ENCODE peak calls at places on chromosomes 2 and 18, in seven cellular contexts. H is iPS-NIHi11; O is left lobe of liver; Q is aorta; W is brain microvascular endothelial cell; T is activated CD8-positive, alpha-beta memory T cell treated with anti-CD3 and anti-CD28 coated beads, Interleukin-2, amount 50 U/mL, for 48 hours; V is AG08396. L is an unnamed sample.

GRCh38 chr2:152925540-152926448 is 207.4 kb downstream of the ARL6IP6 start:
- DNase-seq in W (no peak), V (peak; percentile 9), T (peak; percentile 82), Q (peak; percentile 57), O (peak; percentile 53), H (peak; percentile 81), L (peak; percentile 1)

GRCh38 chr2:128786800-128787478 is 468.3 kb upstream of the HS6ST1 start:
- DNase-seq in O (peak; percentile 28), T (no peak), V (no peak), H (peak; percentile 49), W (no peak), Q (no peak), L (no peak)

GRCh38 chr2:26245231-26245732 is 543 bp downstream of the HADHB start:
- DNase-seq in W (peak; percentile 24), O (no peak), H (peak; percentile 41), V (peak; percentile 13), Q (peak; percentile 51), T (peak; percentile 77), L (peak; percentile 26)

GRCh38 chr18:76349067-76349715 is 145.9 kb downstream of the ZNF516 start:
- DNase-seq in Q (no peak), W (peak; percentile 69), O (peak; percentile 75), T (peak; percentile 76), H (peak; percentile 78), V (peak; percentile 79), L (peak; percentile 43)

GRCh38 chr2:169849710-169850109 is 22.5 kb downstream of the UBR3 start:
- DNase-seq in Q (no peak), O (no peak), W (no peak), T (no peak), H (no peak), V (no peak), L (no peak)

GRCh38 chr2:229282758-229283546 is 11.9 kb upstream of the PID1 start:
- DNase-seq in O (no peak), Q (peak; percentile 75), T (no peak), V (peak; percentile 75), H (no peak), W (peak; percentile 72), L (no peak)

GRCh38 chr2:115825912-115826311 is 1383.5 kb downstream of the DPP10 start:
- DNase-seq in T (no peak), W (no peak), V (no peak), O (no peak), Q (no peak), H (peak; percentile 7), L (no peak)

GRCh38 chr2:198220727-198221337 is 416.4 kb downstream of the PLCL1 start:
- DNase-seq in T (no peak), V (no peak), Q (no peak), W (no peak), O (no peak), H (no peak), L (no peak)

GRCh38 chr2:108917526-108917925 is 71.5 kb downstream of the EDAR start:
- DNase-seq in O (no peak), H (no peak), W (no peak), T (no peak), V (no peak), Q (no peak), L (no peak)

GRCh38 chr2:46066591-46066990 is 230.6 kb upstream of the EPAS1 start:
- DNase-seq in Q (no peak), H (no peak), W (peak; percentile 91), V (no peak), T (no peak), O (no peak), L (no peak)

GRCh38 chr18:75221902-75222301 is 11.3 kb downstream of the TSHZ1 start:
- DNase-seq in V (no peak), T (no peak), H (no peak), W (no peak), Q (no peak), O (no peak), L (no peak)

GRCh38 chr2:38900726-38901125 is 11.1 kb downstream of the ARHGEF33 start:
- DNase-seq in O (no peak), T (no peak), Q (no peak), W (no peak), H (no peak), V (no peak), L (no peak)

GRCh38 chr2:107633580-107634147 is 193.0 kb upstream of the RGPD4 start:
- DNase-seq in H (no peak), O (no peak), T (no peak), V (peak; percentile 61), W (peak; percentile 90), Q (no peak), L (no peak)

GRCh38 chr2:19711470-19712372 is 190.1 kb downstream of the TTC32 start:
- DNase-seq in O (no peak), V (peak; percentile 88), H (peak; percentile 74), Q (peak; percentile 69), W (peak; percentile 98), T (no peak), L (no peak)

GRCh38 chr2:170063456-170063855 is 114.5 kb upstream of the MYO3B start:
- DNase-seq in V (no peak), O (no peak), Q (no peak), T (no peak), W (no peak), H (no peak), L (no peak)

GRCh38 chr2:101439716-101440115 is 35.2 kb downstream of the RFX8 start:
- DNase-seq in O (no peak), T (no peak), V (no peak), H (no peak), W (no peak), Q (no peak), L (no peak)

GRCh38 chr18:59994357-59994756 is 94.6 kb downstream of the PMAIP1 start:
- DNase-seq in Q (no peak), T (no peak), O (no peak), H (peak; percentile 48), W (no peak), V (no peak), L (no peak)

GRCh38 chr2:119402645-119403560 is 28.8 kb upstream of the TMEM37 start:
- DNase-seq in W (no peak), T (no peak), H (no peak), V (no peak), O (peak; percentile 90), Q (no peak), L (no peak)

GRCh38 chr2:207012461-207012860 is 73.1 kb downstream of the CPO start:
- DNase-seq in W (no peak), T (no peak), V (no peak), O (no peak), Q (no peak), H (no peak), L (no peak)